ENCODE peak calls at places on chromosomes 4 and X, in four cellular contexts. One of them, this sample, is unnamed.

GRCh38 chr4:47668810-47669408 is 169.0 kb downstream of the CORIN start:
- DNase-seq in upper lobe of right lung: no peak
- DNase-seq in foreskin fibroblast: peak
- DNase-seq in HCT116: peak
- DNase-seq in this sample: peak

GRCh38 chr4:3416270-3416669 is 25.5 kb upstream of the HGFAC start:
- DNase-seq in upper lobe of right lung: peak
- DNase-seq in foreskin fibroblast: no peak
- DNase-seq in HCT116: no peak
- DNase-seq in this sample: no peak

GRCh38 chr4:159216834-159217233 is 114.0 kb downstream of the RAPGEF2 start:
- DNase-seq in upper lobe of right lung: no peak
- DNase-seq in foreskin fibroblast: no peak
- DNase-seq in HCT116: no peak
- DNase-seq in this sample: no peak

GRCh38 chr4:1239949-1240305 is 9.0 kb downstream of the CTBP1 start:
- DNase-seq in upper lobe of right lung: no peak
- DNase-seq in foreskin fibroblast: no peak
- DNase-seq in HCT116: no peak
- DNase-seq in this sample: no peak

GRCh38 chrX:15416133-15416993 is 32.1 kb upstream of the VEGFD start:
- DNase-seq in upper lobe of right lung: no peak
- DNase-seq in foreskin fibroblast: no peak
- DNase-seq in HCT116: no peak
- DNase-seq in this sample: peak

GRCh38 chrX:39757971-39758370 is 339.8 kb downstream of the BCOR start:
- DNase-seq in upper lobe of right lung: no peak
- DNase-seq in foreskin fibroblast: no peak
- DNase-seq in HCT116: no peak
- DNase-seq in this sample: peak

GRCh38 chrX:13078739-13079444 is 34.5 kb upstream of the FAM9C start:
- DNase-seq in upper lobe of right lung: peak
- DNase-seq in foreskin fibroblast: peak
- DNase-seq in HCT116: no peak
- DNase-seq in this sample: peak

GRCh38 chr4:183912585-183912984 is 7.5 kb downstream of the STOX2 start:
- DNase-seq in upper lobe of right lung: no peak
- DNase-seq in foreskin fibroblast: no peak
- DNase-seq in HCT116: no peak
- DNase-seq in this sample: peak

GRCh38 chrX:134735015-134735414 is 76.7 kb upstream of the PLAC1 start:
- DNase-seq in upper lobe of right lung: no peak
- DNase-seq in foreskin fibroblast: no peak
- DNase-seq in HCT116: no peak
- DNase-seq in this sample: no peak

GRCh38 chr4:112075129-112075753 is 70.0 kb upstream of the FAM241A start:
- DNase-seq in upper lobe of right lung: no peak
- DNase-seq in foreskin fibroblast: peak
- DNase-seq in HCT116: peak
- DNase-seq in this sample: peak

GRCh38 chr4:85368932-85369331 is 106.0 kb upstream of the ARHGAP24 start:
- DNase-seq in upper lobe of right lung: no peak
- DNase-seq in foreskin fibroblast: no peak
- DNase-seq in HCT116: no peak
- DNase-seq in this sample: no peak

GRCh38 chr4:94968493-94968892 is 210.7 kb downstream of the BMPR1B start:
- DNase-seq in upper lobe of right lung: no peak
- DNase-seq in foreskin fibroblast: no peak
- DNase-seq in HCT116: no peak
- DNase-seq in this sample: no peak

GRCh38 chrX:48520976-48521352 is 644 bp upstream of the EBP start:
- DNase-seq in upper lobe of right lung: no peak
- DNase-seq in foreskin fibroblast: no peak
- DNase-seq in HCT116: no peak
- DNase-seq in this sample: no peak

GRCh38 chrX:132591719-132592275 is 103.0 kb upstream of the MBNL3 start:
- DNase-seq in upper lobe of right lung: no peak
- DNase-seq in foreskin fibroblast: no peak
- DNase-seq in HCT116: no peak
- DNase-seq in this sample: no peak

GRCh38 chrX:97705936-97706335 is 822.2 kb downstream of the RPA4 start:
- DNase-seq in upper lobe of right lung: no peak
- DNase-seq in foreskin fibroblast: no peak
- DNase-seq in HCT116: no peak
- DNase-seq in this sample: no peak

GRCh38 chrX:8288590-8288989 is 117.5 kb upstream of the VCX2 start:
- DNase-seq in upper lobe of right lung: no peak
- DNase-seq in foreskin fibroblast: no peak
- DNase-seq in HCT116: no peak
- DNase-seq in this sample: no peak

GRCh38 chr4:109912706-109913621 is at the start of gene EGF:
- DNase-seq in upper lobe of right lung: no peak
- DNase-seq in foreskin fibroblast: peak
- DNase-seq in HCT116: no peak
- DNase-seq in this sample: peak

GRCh38 chr4:89273741-89274141 is 33.9 kb downstream of the GPRIN3 start:
- DNase-seq in upper lobe of right lung: no peak
- DNase-seq in foreskin fibroblast: no peak
- DNase-seq in HCT116: no peak
- DNase-seq in this sample: no peak

GRCh38 chr4:151438154-151438553 is 29.2 kb downstream of the FHIP1A start:
- DNase-seq in upper lobe of right lung: no peak
- DNase-seq in foreskin fibroblast: no peak
- DNase-seq in HCT116: no peak
- DNase-seq in this sample: no peak

GRCh38 chrX:148417934-148418333 is 82.5 kb upstream of the AFF2 start:
- DNase-seq in upper lobe of right lung: no peak
- DNase-seq in foreskin fibroblast: no peak
- DNase-seq in HCT116: no peak
- DNase-seq in this sample: peak

GRCh38 chrX:71251456-71251973 is 2.4 kb downstream of the ZMYM3 start:
- DNase-seq in upper lobe of right lung: no peak
- DNase-seq in foreskin fibroblast: no peak
- DNase-seq in HCT116: no peak
- DNase-seq in this sample: peak

GRCh38 chrX:71515039-71515398 is 17.9 kb upstream of the OGT start:
- DNase-seq in upper lobe of right lung: no peak
- DNase-seq in foreskin fibroblast: no peak
- DNase-seq in HCT116: no peak
- DNase-seq in this sample: peak

GRCh38 chr4:6478546-6479220 is 6.3 kb upstream of the PPP2R2C start:
- DNase-seq in upper lobe of right lung: peak
- DNase-seq in foreskin fibroblast: no peak
- DNase-seq in HCT116: no peak
- DNase-seq in this sample: no peak

GRCh38 chr4:158496030-158496741 is 25.5 kb upstream of the RXFP1 start:
- DNase-seq in upper lobe of right lung: peak
- DNase-seq in foreskin fibroblast: no peak
- DNase-seq in HCT116: peak
- DNase-seq in this sample: peak

GRCh38 chr4:142383800-142384470 is 462.2 kb downstream of the INPP4B start:
- DNase-seq in upper lobe of right lung: no peak
- DNase-seq in foreskin fibroblast: no peak
- DNase-seq in HCT116: no peak
- DNase-seq in this sample: no peak

GRCh38 chr4:153131478-153132069 is 72.7 kb upstream of the TRIM2 start:
- DNase-seq in upper lobe of right lung: no peak
- DNase-seq in foreskin fibroblast: peak
- DNase-seq in HCT116: no peak
- DNase-seq in this sample: no peak

GRCh38 chr4:158850800-158851644 is 82.2 kb downstream of the FNIP2 start:
- DNase-seq in upper lobe of right lung: no peak
- DNase-seq in foreskin fibroblast: peak
- DNase-seq in HCT116: peak
- DNase-seq in this sample: peak

GRCh38 chr4:172830295-172830764 is 338.3 kb upstream of the GALNT7 start:
- DNase-seq in upper lobe of right lung: no peak
- DNase-seq in foreskin fibroblast: no peak
- DNase-seq in HCT116: peak
- DNase-seq in this sample: peak

GRCh38 chrX:9853307-9853706 is 67.1 kb downstream of the SHROOM2 start:
- DNase-seq in upper lobe of right lung: no peak
- DNase-seq in foreskin fibroblast: no peak
- DNase-seq in HCT116: no peak
- DNase-seq in this sample: no peak

GRCh38 chrX:9857575-9857974 is 71.3 kb downstream of the SHROOM2 start:
- DNase-seq in upper lobe of right lung: no peak
- DNase-seq in foreskin fibroblast: no peak
- DNase-seq in HCT116: no peak
- DNase-seq in this sample: no peak

GRCh38 chrX:9858080-9858479 is 71.9 kb downstream of the SHROOM2 start:
- DNase-seq in upper lobe of right lung: no peak
- DNase-seq in foreskin fibroblast: no peak
- DNase-seq in HCT116: no peak
- DNase-seq in this sample: no peak

GRCh38 chrX:9856596-9856995 is 70.4 kb downstream of the SHROOM2 start:
- DNase-seq in upper lobe of right lung: no peak
- DNase-seq in foreskin fibroblast: no peak
- DNase-seq in HCT116: no peak
- DNase-seq in this sample: no peak

GRCh38 chrX:9855536-9856320 is 69.5 kb downstream of the SHROOM2 start:
- DNase-seq in upper lobe of right lung: no peak
- DNase-seq in foreskin fibroblast: no peak
- DNase-seq in HCT116: no peak
- DNase-seq in this sample: no peak
- H3K4me3 ChIP-seq in upper lobe of right lung: no peak
- H3K4me3 ChIP-seq in foreskin fibroblast: no peak
- H3K4me3 ChIP-seq in HCT116: no peak
- H3K4me3 ChIP-seq in this sample: no peak

DNA sequence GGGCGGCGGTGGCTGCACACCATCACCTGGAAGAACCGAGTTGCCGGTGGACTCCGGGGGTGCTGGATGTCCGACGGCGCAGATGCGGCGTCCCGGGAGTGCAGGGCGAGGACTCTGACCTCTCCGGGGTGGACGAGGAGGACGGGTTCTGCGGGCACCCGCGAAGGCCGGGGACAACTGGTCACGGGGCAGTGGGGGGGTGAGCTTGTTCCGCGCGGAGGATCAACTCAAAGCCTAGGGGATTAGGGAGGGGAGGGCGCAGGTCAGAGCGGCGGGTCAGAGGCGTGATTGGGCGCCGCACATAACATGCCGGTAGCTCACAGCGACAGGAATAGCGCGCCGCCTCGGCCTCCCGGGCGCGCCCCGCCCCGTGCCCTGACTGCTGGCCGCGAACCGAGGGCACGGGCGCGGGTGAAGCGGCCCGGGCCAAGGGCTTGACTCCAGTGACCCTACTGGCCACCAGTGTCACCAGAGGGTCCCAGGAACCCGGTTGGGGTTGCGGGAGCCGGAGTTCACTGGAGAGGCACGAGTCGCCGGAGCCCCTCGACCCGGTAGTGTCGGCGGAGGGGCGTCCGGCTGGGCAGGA is at the start of gene KLHL34:
- DNase-seq in upper lobe of right lung: no peak
- DNase-seq in foreskin fibroblast: no peak
- DNase-seq in HCT116: no peak
- DNase-seq in this sample: no peak
- TF ChIP-seq CTCF in upper lobe of right lung: no peak
- TF ChIP-seq CTCF in foreskin fibroblast: no peak
- TF ChIP-seq CTCF in HCT116: no peak
- TF ChIP-seq CTCF in this sample: no peak

GRCh38 chr4:8540072-8540471 is 40.1 kb upstream of the GPR78 start:
- DNase-seq in upper lobe of right lung: peak
- DNase-seq in foreskin fibroblast: no peak
- DNase-seq in HCT116: no peak
- DNase-seq in this sample: no peak
- H3K4me3 ChIP-seq in upper lobe of right lung: no peak
- H3K4me3 ChIP-seq in foreskin fibroblast: no peak
- H3K4me3 ChIP-seq in HCT116: no peak
- H3K4me3 ChIP-seq in this sample: no peak

GRCh38 chrX:50704987-50705386 is 109.0 kb downstream of the SHROOM4 start:
- DNase-seq in upper lobe of right lung: no peak
- DNase-seq in foreskin fibroblast: no peak
- DNase-seq in HCT116: no peak
- DNase-seq in this sample: peak
- TF ChIP-seq CTCF in upper lobe of right lung: no peak
- TF ChIP-seq CTCF in foreskin fibroblast: no peak
- TF ChIP-seq CTCF in HCT116: no peak
- TF ChIP-seq CTCF in this sample: no peak

GRCh38 chr4:187744911-187745310 is 250.7 kb upstream of the ZFP42 start:
- DNase-seq in upper lobe of right lung: no peak
- DNase-seq in foreskin fibroblast: no peak
- DNase-seq in HCT116: peak
- DNase-seq in this sample: no peak
- H3K4me3 ChIP-seq in upper lobe of right lung: no peak
- H3K4me3 ChIP-seq in foreskin fibroblast: no peak
- H3K4me3 ChIP-seq in HCT116: no peak
- H3K4me3 ChIP-seq in this sample: no peak